ENCODE peak calls at places on chromosomes 4 and X, in nine cellular contexts. D is HepG2; A is HCT116; K is activated CD4-positive, alpha-beta T cell treated with anti-CD3 and anti-CD28 coated beads, Interleukin-2, amount 50 U/mL, for 48 hours; O is T-helper 1 cell; B is substantia nigra; Q is lung microvascular endothelial cell; Z is CD4-positive, alpha-beta memory T cell; H is EL. T is an unnamed sample.
A peak's percentile ranks its signal among the peaks of the same experiment; 100 is the strongest.

GRCh38 chrX:81336455-81337144 is 134.7 kb downstream of the SH3BGRL start:
- DNase-seq in D (no peak), A (no peak), K (no peak), O (no peak), B (no peak), Q (no peak), Z (no peak), H (no peak), T (no peak)

GRCh38 chrX:39728025-39728424 is 369.7 kb downstream of the BCOR start:
- DNase-seq in D (no peak), A (no peak), K (no peak), O (no peak), B (no peak), Q (peak; percentile 39), Z (no peak), H (no peak), T (no peak)

GRCh38 chrX:56736219-56736618 is 7.2 kb downstream of the NBDY start:
- DNase-seq in D (no peak), A (no peak), K (no peak), O (no peak), B (no peak), Q (no peak), Z (no peak), H (no peak), T (no peak)

GRCh38 chr4:141391771-141392170 is 171.1 kb downstream of the ZNF330 start:
- DNase-seq in D (no peak), A (no peak), K (no peak), O (no peak), B (no peak), Q (no peak), Z (no peak), H (peak; percentile 18), T (no peak)

GRCh38 chr4:1192091-1192492 is 19.7 kb upstream of the SPON2 start:
- DNase-seq in D (no peak), A (peak; percentile 29), K (no peak), O (no peak), B (peak; percentile 55), Q (peak; percentile 94), Z (no peak), H (peak; percentile 97), T (no peak)

GRCh38 chrX:110944323-110944761 is 148.7 kb upstream of the CHRDL1 start:
- DNase-seq in D (no peak), A (no peak), K (no peak), O (no peak), B (no peak), Q (no peak), Z (no peak), H (no peak), T (no peak)

GRCh38 chr4:138673053-138673452 is 342.5 kb upstream of the NOCT start:
- DNase-seq in D (peak; percentile 37), A (no peak), K (no peak), O (no peak), B (no peak), Q (peak; percentile 63), Z (no peak), H (no peak), T (no peak)

GRCh38 chr4:152946460-152946859 is 10.3 kb downstream of the FHDC1 start:
- DNase-seq in D (no peak), A (no peak), K (no peak), O (no peak), B (no peak), Q (no peak), Z (no peak), H (no peak), T (no peak)

GRCh38 chrX:45719751-45720501 is 519.2 kb upstream of the DIPK2B start:
- DNase-seq in D (no peak), A (no peak), K (no peak), O (peak; percentile 41), B (no peak), Q (peak; percentile 64), Z (no peak), H (no peak), T (no peak)